ENCODE peak calls at places on chromosomes 7 and 10, in six cellular contexts. K is A549, R is HepG2, X is GM12878, T is endothelial cell of umbilical vein, S is K562. I is an unnamed sample.
A peak's percentile ranks its signal among the peaks of the same experiment; 100 is the strongest.

GRCh38 chr7:155788616-155789000 is 23.7 kb downstream of the SHH start:
- DNase-seq in K (no peak), R (no peak), X (no peak), T (no peak), S (no peak), I (no peak)

GRCh38 chr10:69239816-69240434 is 19.8 kb downstream of the HKDC1 start:
- DNase-seq in K (no peak), R (no peak), X (no peak), T (no peak), S (no peak), I (peak; percentile 37)

GRCh38 chr7:10483671-10484070 is 490.0 kb upstream of the PHF14 start:
- DNase-seq in K (no peak), R (no peak), X (no peak), T (no peak), S (no peak), I (peak; percentile 25)

GRCh38 chr10:95290801-95291633 is at the start of gene PDLIM1:
- DNase-seq in K (peak; percentile 82), R (peak; percentile 55), X (no peak), T (peak; percentile 58), S (peak; percentile 93), I (peak; percentile 53)

GRCh38 chr7:155219947-155220769 is 77.5 kb upstream of the INSIG1 start:
- DNase-seq in K (no peak), R (no peak), X (no peak), T (no peak), S (no peak), I (no peak)

GRCh38 chr10:20443094-20443493 is 454.0 kb downstream of the NEBL start:
- DNase-seq in K (no peak), R (no peak), X (no peak), T (no peak), S (no peak), I (no peak)

GRCh38 chr7:23285657-23286646 is 13.2 kb upstream of the MALSU1 start:
- DNase-seq in K (no peak), R (no peak), X (no peak), T (no peak), S (no peak), I (peak; percentile 47)

GRCh38 chr7:57305192-57305748 is 144.7 kb upstream of the ZNF716 start:
- DNase-seq in K (no peak), R (no peak), X (no peak), T (no peak), S (peak; percentile 26), I (peak; percentile 47)

GRCh38 chr10:1045415-1045814 is 3.5 kb downstream of the IDI1 start:
- DNase-seq in K (no peak), R (no peak), X (no peak), T (no peak), S (no peak), I (no peak)

GRCh38 chr7:136657332-136657942 is 211.0 kb upstream of the CHRM2 start:
- DNase-seq in K (no peak), R (no peak), X (no peak), T (no peak), S (no peak), I (no peak)

GRCh38 chr7:98638853-98639252 is 21.8 kb downstream of the NPTX2 start:
- DNase-seq in K (no peak), R (no peak), X (no peak), T (no peak), S (no peak), I (no peak)

GRCh38 chr10:113132651-113133088 is 182.6 kb downstream of the TCF7L2 start:
- DNase-seq in K (no peak), R (no peak), X (no peak), T (no peak), S (no peak), I (no peak)

GRCh38 chr7:66307591-66308215 is 102.6 kb downstream of the TPST1 start:
- DNase-seq in K (no peak), R (peak; percentile 92), X (no peak), T (peak; percentile 96), S (no peak), I (no peak)

DNA sequence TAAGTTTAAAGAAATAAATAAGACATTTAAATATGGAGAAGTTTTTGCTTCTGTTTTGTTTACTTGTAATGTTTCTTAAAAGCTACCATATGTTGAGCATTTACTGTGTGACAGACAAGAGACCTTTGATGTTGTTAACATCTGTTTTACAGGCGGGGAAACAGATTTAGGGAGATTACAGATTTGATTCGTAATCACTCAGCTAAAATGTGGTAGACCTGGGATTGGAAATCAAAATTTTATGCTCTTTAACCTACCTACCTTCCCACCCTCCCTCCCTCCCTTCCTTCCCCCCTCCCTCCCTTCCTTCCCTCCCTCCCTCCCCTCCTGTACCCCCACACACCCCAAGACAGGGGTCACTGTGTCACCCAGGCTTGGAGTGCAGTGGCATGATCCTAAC is 11.7 kb downstream of the LCOR start:
- DNase-seq in K (no peak), R (no peak), X (no peak), T (no peak), S (no peak), I (no peak)
- TF ChIP-seq MYC in K (no peak), R (no peak), X (no peak), T (no peak), S (no peak), I (no peak)

DNA sequence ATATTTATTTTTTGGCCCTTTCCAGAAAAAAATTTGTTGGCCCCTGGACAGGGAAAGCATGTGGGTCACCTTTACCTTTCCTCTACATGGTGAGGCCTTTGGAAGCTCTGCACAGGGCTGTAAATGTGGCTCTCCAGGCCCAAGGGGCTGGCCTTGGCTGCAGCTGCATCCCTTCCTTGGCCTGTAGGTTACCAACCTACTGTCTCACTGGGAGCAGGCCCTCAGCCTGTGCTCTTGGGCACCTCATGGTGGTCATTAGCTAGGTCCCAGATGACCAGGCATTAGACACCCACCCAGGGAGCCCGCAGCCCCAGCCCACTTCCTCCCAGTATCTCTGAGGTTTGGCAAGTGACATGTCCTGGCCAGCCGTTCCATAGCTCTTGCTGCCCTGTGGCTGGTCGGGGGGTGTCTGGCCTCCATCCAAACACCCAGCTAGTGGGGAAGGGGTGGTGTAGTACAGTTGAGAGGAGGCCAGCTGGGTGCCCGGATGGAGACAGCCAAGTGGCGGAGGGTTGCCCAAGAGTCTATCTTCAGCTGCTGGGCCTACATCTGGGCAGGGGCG is 7.1 kb upstream of the CPA5 start:
- DNase-seq in K (no peak), R (no peak), X (no peak), T (no peak), S (no peak), I (no peak)
- TF ChIP-seq CTCF in K (no peak), R (no peak), X (no peak), T (no peak), S (no peak), I (no peak)

GRCh38 chr10:55024718-55025117 is 223.7 kb upstream of the PCDH15 start:
- DNase-seq in K (no peak), R (no peak), X (no peak), T (peak; percentile 15), S (no peak), I (peak; percentile 9)
- TF ChIP-seq MYC in K (no peak), R (no peak), X (no peak), T (no peak), S (no peak), I (no peak)

GRCh38 chr10:84341538-84341856 is 13.1 kb downstream of the CCSER2 start:
- DNase-seq in K (no peak), R (no peak), X (no peak), T (no peak), S (peak; percentile 30), I (peak; percentile 18)
- TF ChIP-seq CTCF in K (no peak), R (peak; percentile 40), X (no peak), T (no peak), S (peak; percentile 30), I (peak; percentile 15)